ENCODE peak calls at places on chromosome 3, in eight cellular contexts. L, E, D, J, B, I, V and U are unnamed samples.

GRCh38 chr3:60598668-60599067 is 652.6 kb downstream of the FHIT start:
- DNase-seq in J (no peak), V (no peak), L (no peak), E (no peak), B (no peak), D (no peak), I (no peak), U (no peak)

GRCh38 chr3:13292371-13292770 is 127.8 kb downstream of the NUP210 start:
- DNase-seq in I (no peak), J (no peak), B (no peak), V (no peak), D (no peak), E (no peak), L (no peak), U (no peak)

GRCh38 chr3:69084326-69084667 is 440 bp upstream of the ARL6IP5 start:
- DNase-seq in V (no peak), J (no peak), I (peak), B (peak), D (no peak), L (no peak), E (no peak), U (no peak)

GRCh38 chr3:9161811-9162210 is 87.6 kb downstream of the SRGAP3 start:
- DNase-seq in E (no peak), B (no peak), I (no peak), V (no peak), L (no peak), D (no peak), J (no peak), U (no peak)

GRCh38 chr3:71517206-71517855 is 66.2 kb downstream of the FOXP1 start:
- DNase-seq in D (no peak), J (no peak), E (no peak), V (no peak), L (no peak), I (no peak), B (no peak), U (no peak)

GRCh38 chr3:53235545-53235944 is 20.3 kb downstream of the TKT start:
- DNase-seq in J (no peak), L (no peak), E (no peak), D (no peak), B (no peak), V (no peak), I (no peak), U (no peak)

GRCh38 chr3:119825820-119826219 is 43.9 kb downstream of the NR1I2 start:
- DNase-seq in E (no peak), I (no peak), D (no peak), V (no peak), J (no peak), B (no peak), L (no peak), U (no peak)

GRCh38 chr3:53711387-53711786 is 134.8 kb downstream of the CHDH start:
- DNase-seq in V (no peak), B (no peak), J (no peak), L (no peak), D (no peak), I (no peak), E (no peak), U (no peak)

GRCh38 chr3:106488288-106488687 is 619.5 kb upstream of the CBLB start:
- DNase-seq in D (no peak), L (no peak), I (no peak), E (no peak), V (no peak), B (no peak), J (no peak), U (no peak)

GRCh38 chr3:161221881-161222600 is 930 bp downstream of the NMD3 start:
- DNase-seq in E (peak), J (no peak), B (peak), V (no peak), D (no peak), I (no peak), L (no peak), U (peak)

GRCh38 chr3:128591728-128592426 is 58.7 kb downstream of the RPN1 start:
- DNase-seq in D (no peak), V (no peak), I (no peak), L (no peak), B (no peak), E (no peak), J (no peak), U (no peak)

GRCh38 chr3:120203016-120203415 is 82.0 kb downstream of the GPR156 start:
- DNase-seq in J (no peak), D (no peak), B (peak), E (no peak), I (peak), L (peak), V (no peak), U (no peak)

GRCh38 chr3:59001675-59002074 is 48.1 kb downstream of the CFAP20DC start:
- DNase-seq in E (no peak), V (no peak), I (no peak), L (no peak), D (no peak), J (no peak), B (no peak), U (no peak)

GRCh38 chr3:190173426-190173825 is 52.7 kb upstream of the P3H2 start:
- DNase-seq in L (no peak), I (no peak), J (no peak), V (no peak), E (no peak), D (no peak), B (peak), U (no peak)

GRCh38 chr3:127820221-127820870 is 2.0 kb downstream of the MGLL start:
- DNase-seq in L (no peak), D (no peak), E (no peak), I (no peak), J (peak), B (peak), V (no peak), U (peak)

GRCh38 chr3:174439621-174440349 is 419.3 kb upstream of the NAALADL2 start:
- DNase-seq in E (no peak), V (peak), I (peak), D (no peak), L (peak), B (peak), J (no peak), U (no peak)

GRCh38 chr3:17972476-17972875 is 230.0 kb upstream of the TBC1D5 start:
- DNase-seq in L (no peak), E (no peak), V (no peak), B (no peak), I (no peak), D (no peak), J (no peak), U (no peak)

DNA sequence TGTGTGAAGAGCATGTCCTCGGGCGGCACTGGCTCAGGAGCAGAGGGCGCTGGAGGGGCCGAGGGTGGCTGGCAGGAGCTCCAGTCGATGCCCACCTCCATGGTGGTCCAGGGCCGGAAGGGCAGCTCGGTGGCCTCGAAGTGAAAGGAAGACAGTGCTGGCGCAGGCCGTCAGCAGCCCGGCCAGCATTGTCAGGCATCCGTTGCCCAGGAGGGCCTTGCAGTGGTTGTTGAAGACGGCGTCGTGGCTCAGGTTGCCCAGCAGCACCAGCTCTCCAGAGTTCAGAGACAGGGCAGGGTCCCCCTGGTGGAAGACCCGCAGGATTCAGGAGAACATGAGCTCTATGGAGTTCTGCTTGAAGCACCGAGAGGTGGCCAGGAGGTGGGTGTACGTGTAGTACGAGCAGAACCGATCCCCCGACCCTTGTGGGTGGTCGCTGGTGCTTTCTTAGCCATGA is 16.5 kb upstream of the SIAH2 start:
- DNase-seq in V (no peak), D (no peak), L (no peak), I (no peak), J (no peak), E (no peak), B (no peak), U (no peak)
- TF ChIP-seq CTCF in V (no peak), D (no peak), L (no peak), I (no peak), J (no peak), E (no peak), B (peak), U (no peak)

GRCh38 chr3:134974621-134975020 is 179.6 kb downstream of the EPHB1 start:
- DNase-seq in V (no peak), L (no peak), B (no peak), I (no peak), D (no peak), E (no peak), J (no peak), U (no peak)
- TF ChIP-seq CTCF in V (no peak), L (no peak), B (no peak), I (no peak), D (no peak), E (no peak), J (no peak), U (no peak)

DNA sequence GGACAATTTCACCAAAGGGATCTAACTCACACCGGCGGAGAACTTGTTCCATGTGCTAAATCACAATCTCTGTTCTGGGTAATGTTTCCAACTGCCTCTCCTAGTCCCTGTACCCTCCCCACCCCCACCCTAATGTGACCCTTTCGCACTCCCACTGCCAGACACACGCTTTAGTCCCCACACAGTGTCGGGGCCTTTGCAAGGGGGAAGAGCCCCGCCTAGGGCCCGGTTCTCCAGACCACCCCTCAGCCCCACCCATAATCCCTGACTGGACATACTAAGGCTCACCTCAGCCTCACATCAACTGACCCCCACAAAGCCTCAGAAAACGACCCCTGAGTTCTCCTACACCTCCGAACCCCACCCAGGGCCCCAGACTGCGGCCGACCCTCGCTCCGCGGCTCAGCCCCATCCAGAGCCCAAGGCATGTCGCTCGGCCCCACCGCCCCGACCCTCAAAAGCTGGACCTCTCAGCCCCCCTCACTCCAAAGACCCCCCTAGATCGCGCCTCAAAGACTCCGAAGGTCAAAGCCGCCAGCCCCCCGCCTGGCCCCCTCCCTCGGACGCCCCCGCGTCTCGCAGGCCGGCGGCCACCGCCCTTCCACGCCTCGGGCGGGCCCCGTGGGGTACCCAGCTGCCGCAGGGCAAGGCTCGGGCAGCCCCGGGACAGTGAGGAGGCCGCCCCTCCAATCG is 72.0 kb upstream of the MAP4 start:
- DNase-seq in L (no peak), D (no peak), E (no peak), V (no peak), I (no peak), J (no peak), B (no peak), U (peak)
- TF ChIP-seq CTCF in L (no peak), D (no peak), E (no peak), V (no peak), I (no peak), J (no peak), B (no peak), U (no peak)

DNA sequence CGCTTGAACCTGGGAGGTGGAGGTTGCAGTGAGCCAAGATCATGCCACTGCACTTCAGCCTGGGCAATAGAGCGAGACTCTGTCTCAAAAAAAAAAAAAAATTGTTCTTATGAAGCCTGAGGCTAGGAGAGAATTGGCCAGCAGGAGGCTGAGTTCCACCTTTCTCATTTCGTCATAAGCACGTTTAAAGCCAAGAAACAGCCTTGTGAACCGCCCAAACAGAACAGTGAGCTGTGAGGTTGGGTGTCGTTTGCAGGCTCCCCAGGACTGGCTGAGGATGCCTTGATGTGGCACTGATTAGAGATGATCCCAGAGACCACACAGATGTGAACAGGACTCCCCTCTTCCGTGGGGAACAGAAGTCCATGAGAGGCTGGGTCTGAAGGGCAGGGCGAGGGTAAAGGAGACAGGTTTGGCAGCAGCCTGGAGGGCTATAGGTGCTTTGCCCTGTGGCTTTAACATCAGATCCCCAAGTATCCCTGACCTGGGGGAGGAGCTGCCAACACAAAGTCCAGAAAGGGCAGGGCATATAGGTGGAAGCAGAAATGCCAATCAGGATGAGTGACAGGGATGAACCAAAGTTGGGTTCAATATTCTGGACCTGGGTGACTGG is 52.9 kb downstream of the CLEC3B start:
- DNase-seq in V (no peak), B (peak), L (no peak), J (no peak), E (no peak), I (no peak), D (no peak), U (no peak)
- TF ChIP-seq CTCF in V (no peak), B (peak), L (peak), J (no peak), E (no peak), I (no peak), D (no peak), U (no peak)